ENCODE peak calls at places on chromosomes 12 and 14, in four cellular contexts. N is GM20000, C is NCI-H2081, M is GOT3. Q is an unnamed sample.

GRCh38 chr12:46944771-46945170 is 119.0 kb upstream of the SLC38A4 start:
- DNase-seq in M (no peak), N (no peak), C (no peak), Q (peak)

GRCh38 chr12:50039151-50039835 is 14.0 kb upstream of the RACGAP1 start:
- DNase-seq in C (peak), N (peak), M (peak), Q (peak)

GRCh38 chr14:94823556-94824341 is 53.8 kb upstream of the GSC start:
- DNase-seq in M (no peak), C (no peak), N (no peak), Q (no peak)

GRCh38 chr14:100554082-100554677 is 33.0 kb downstream of the BEGAIN start:
- DNase-seq in M (no peak), N (no peak), C (no peak), Q (no peak)

GRCh38 chr14:99780690-99781089 is 12.5 kb upstream of the EML1 start:
- DNase-seq in C (no peak), M (no peak), N (no peak), Q (no peak)

GRCh38 chr14:96568646-96569045 is 66.5 kb downstream of the PAPOLA start:
- DNase-seq in C (no peak), N (no peak), M (no peak), Q (no peak)

GRCh38 chr14:102579696-102580551 is 12.5 kb upstream of the RCOR1 start:
- DNase-seq in C (no peak), N (no peak), M (no peak), Q (peak)

GRCh38 chr14:101202627-101203404 is 299.3 kb upstream of the RTL1 start:
- DNase-seq in M (no peak), C (no peak), N (no peak), Q (no peak)

GRCh38 chr12:101097829-101098580 is 112.0 kb downstream of the SLC5A8 start:
- DNase-seq in N (no peak), M (no peak), C (no peak), Q (no peak)

GRCh38 chr14:23160924-23161522 is 22.4 kb downstream of the SLC7A8 start:
- DNase-seq in M (no peak), C (no peak), N (no peak), Q (peak)

GRCh38 chr12:39490500-39491276 is 47.8 kb upstream of the KIF21A start:
- DNase-seq in M (no peak), N (no peak), C (no peak), Q (peak)

GRCh38 chr12:124683330-124683662 is 115.9 kb upstream of the NCOR2 start:
- DNase-seq in N (no peak), M (no peak), C (no peak), Q (peak)

GRCh38 chr14:53531730-53532129 is 378.6 kb upstream of the DDHD1 start:
- DNase-seq in C (no peak), M (no peak), N (no peak), Q (no peak)

GRCh38 chr12:131117438-131118245 is 163.9 kb downstream of the ADGRD1 start:
- DNase-seq in C (no peak), M (no peak), N (no peak), Q (no peak)

GRCh38 chr12:115636546-115636945 is 640.9 kb downstream of the MED13L start:
- DNase-seq in M (no peak), N (no peak), C (no peak), Q (no peak)

GRCh38 chr12:116015525-116015924 is 262.0 kb downstream of the MED13L start:
- DNase-seq in M (no peak), C (peak), N (peak), Q (peak)

GRCh38 chr14:29721586-29721985 is 206.1 kb downstream of the PRKD1 start:
- DNase-seq in C (no peak), N (no peak), M (no peak), Q (no peak)

GRCh38 chr12:72465940-72466630 is 193.9 kb downstream of the TRHDE start:
- DNase-seq in M (no peak), N (no peak), C (no peak), Q (no peak)

GRCh38 chr12:103392722-103393121 is 103.0 kb downstream of the C12orf42 start:
- DNase-seq in N (peak), M (no peak), C (no peak), Q (no peak)

GRCh38 chr14:104930526-104931322 is 6.0 kb downstream of the PLD4 start:
- DNase-seq in C (no peak), M (no peak), N (peak), Q (no peak)

GRCh38 chr12:96487214-96487613 is 2.2 kb upstream of the CFAP54 start:
- DNase-seq in N (no peak), C (no peak), M (no peak), Q (peak)

GRCh38 chr12:2689393-2689792 is 105.4 kb upstream of the FKBP4 start:
- DNase-seq in N (no peak), C (no peak), M (no peak), Q (no peak)

GRCh38 chr14:72946491-72946890 is 20.2 kb downstream of the DCAF4 start:
- DNase-seq in C (no peak), M (no peak), N (no peak), Q (peak)

GRCh38 chr14:71764701-71765347 is 167.4 kb upstream of the RGS6 start:
- DNase-seq in N (no peak), M (no peak), C (no peak), Q (no peak)

GRCh38 chr12:45124485-45125155 is 73.7 kb upstream of the DBX2 start:
- DNase-seq in C (no peak), M (no peak), N (no peak), Q (no peak)